ENCODE peak calls at places on chromosomes 5 and 9, in six cellular contexts. Y is CD4-positive, alpha-beta T cell; F is stimulated activated CD8-positive, alpha-beta memory T cell treated with anti-CD3 and anti-CD28 coated beads, Interleukin-7, amount 100 ng/mL, for 4 hours; O is NCI-H1417; S is activated naive CD4-positive, alpha-beta T cell; A is RCC 7860. G is an unnamed sample.

GRCh38 chr5:103094737-103095136 is 25.2 kb downstream of the GIN1 start:
- DNase-seq in Y (no peak), F (no peak), O (no peak), S (no peak), A (no peak), G (no peak)

GRCh38 chr5:127993476-127993875 is 90.1 kb upstream of the SLC12A2 start:
- DNase-seq in Y (no peak), F (no peak), O (no peak), S (no peak), A (no peak), G (no peak)

GRCh38 chr5:114311943-114312342 is 49.9 kb upstream of the KCNN2 start:
- DNase-seq in Y (no peak), F (no peak), O (no peak), S (no peak), A (no peak), G (no peak)

GRCh38 chr5:114101153-114101552 is 260.7 kb upstream of the KCNN2 start:
- DNase-seq in Y (no peak), F (no peak), O (peak), S (no peak), A (no peak), G (peak)

GRCh38 chr5:72268753-72269410 is 51.2 kb downstream of the MRPS27 start:
- DNase-seq in Y (peak), F (peak), O (peak), S (peak), A (no peak), G (no peak)

GRCh38 chr5:9498541-9499497 is 47.1 kb downstream of the SEMA5A start:
- DNase-seq in Y (no peak), F (no peak), O (peak), S (no peak), A (peak), G (peak)

GRCh38 chr5:74632947-74633356 is 7.6 kb downstream of the ENC1 start:
- DNase-seq in Y (no peak), F (no peak), O (no peak), S (no peak), A (no peak), G (no peak)

GRCh38 chr9:72396247-72397091 is 31.5 kb upstream of the ZFAND5 start:
- DNase-seq in Y (no peak), F (no peak), O (peak), S (no peak), A (no peak), G (peak)

GRCh38 chr9:129170229-129170628 is 7.8 kb downstream of the IER5L start:
- DNase-seq in Y (no peak), F (no peak), O (no peak), S (no peak), A (peak), G (peak)

GRCh38 chr9:111965566-111966019 is 69.0 kb downstream of the UGCG start:
- DNase-seq in Y (no peak), F (no peak), O (no peak), S (no peak), A (peak), G (peak)

GRCh38 chr9:16653491-16654407 is 216.7 kb downstream of the BNC2 start:
- DNase-seq in Y (no peak), F (no peak), O (peak), S (no peak), A (no peak), G (no peak)